ENCODE peak calls at places on chromosomes 13 and 19, in six cellular contexts. K is GM12865, B is cardiac fibroblast, I is COLO829, L is Caco-2, D is anterior cingulate cortex. S is an unnamed sample.

GRCh38 chr19:21604941-21605548 is 99.6 kb downstream of the ZNF429 start:
- DNase-seq in K (no peak), B (peak), I (no peak), L (no peak), D (no peak), S (no peak)

GRCh38 chr19:47415953-47416666 is 3.2 kb downstream of the MEIS3 start:
- DNase-seq in K (no peak), B (no peak), I (no peak), L (no peak), D (no peak), S (no peak)

GRCh38 chr13:20676213-20676612 is 27.3 kb upstream of the IL17D start:
- DNase-seq in K (no peak), B (no peak), I (no peak), L (no peak), D (no peak), S (no peak)

GRCh38 chr19:3450796-3451411 is 29.4 kb downstream of the SMIM24 start:
- DNase-seq in K (peak), B (peak), I (peak), L (no peak), D (no peak), S (peak)

GRCh38 chr19:2495130-2495641 is 19.3 kb downstream of the GADD45B start:
- DNase-seq in K (no peak), B (peak), I (peak), L (no peak), D (no peak), S (peak)

GRCh38 chr19:48695743-48696352 is at the start of gene FUT2:
- DNase-seq in K (no peak), B (no peak), I (no peak), L (peak), D (no peak), S (no peak)

GRCh38 chr13:72448082-72448481 is 279.3 kb downstream of the MZT1 start:
- DNase-seq in K (no peak), B (no peak), I (no peak), L (no peak), D (no peak), S (no peak)

GRCh38 chr13:27327633-27328032 is 57.0 kb downstream of the RASL11A start:
- DNase-seq in K (no peak), B (no peak), I (no peak), L (no peak), D (no peak), S (no peak)

GRCh38 chr13:105153626-105154025 is 1381.8 kb downstream of the EFNB2 start:
- DNase-seq in K (no peak), B (no peak), I (no peak), L (no peak), D (no peak), S (no peak)

GRCh38 chr13:97875911-97876310 is 77.6 kb upstream of the IPO5 start:
- DNase-seq in K (no peak), B (no peak), I (no peak), L (no peak), D (no peak), S (no peak)

GRCh38 chr13:85266771-85267170 is 532.4 kb downstream of the SLITRK6 start:
- DNase-seq in K (no peak), B (no peak), I (no peak), L (no peak), D (no peak), S (no peak)

GRCh38 chr13:41107104-41107571 is 25.5 kb downstream of the KBTBD6 start:
- DNase-seq in K (no peak), B (no peak), I (no peak), L (no peak), D (no peak), S (no peak)

GRCh38 chr19:23071087-23071511 is 45.7 kb upstream of the ZNF730 start:
- DNase-seq in K (no peak), B (peak), I (no peak), L (no peak), D (no peak), S (no peak)

GRCh38 chr19:7869910-7870511 is 4.2 kb downstream of the PRR36 start:
- DNase-seq in K (peak), B (peak), I (peak), L (peak), D (no peak), S (no peak)

GRCh38 chr19:6593651-6594416 is 2.9 kb upstream of the CD70 start:
- DNase-seq in K (peak), B (peak), I (no peak), L (no peak), D (no peak), S (no peak)

GRCh38 chr19:7739801-7740659 is 7.3 kb downstream of the CD209 start:
- DNase-seq in K (no peak), B (no peak), I (no peak), L (no peak), D (no peak), S (no peak)

GRCh38 chr13:21673592-21674270 is 2.9 kb downstream of the FGF9 start:
- DNase-seq in K (peak), B (peak), I (no peak), L (peak), D (peak), S (no peak)

GRCh38 chr13:56755181-56755580 is 385.5 kb upstream of the PRR20A start:
- DNase-seq in K (no peak), B (no peak), I (no peak), L (peak), D (no peak), S (no peak)

GRCh38 chr13:73001971-73002370 is 56.8 kb upstream of the KLF5 start:
- DNase-seq in K (no peak), B (no peak), I (no peak), L (no peak), D (no peak), S (no peak)

GRCh38 chr13:112346899-112347229 is 29.3 kb upstream of the SPACA7 start:
- DNase-seq in K (no peak), B (no peak), I (no peak), L (no peak), D (no peak), S (no peak)